ENCODE peak calls at places on chromosomes 11 and 22, in eight cellular contexts. I, G, Q, J, S, R, H and V are unnamed samples.

GRCh38 chr11:115042002-115042401 is 363.7 kb downstream of the NXPE2 start:
- DNase-seq in G (no peak), R (no peak), H (peak), Q (no peak), I (no peak), S (no peak), J (no peak), V (no peak)

GRCh38 chr11:47714554-47715081 is 551 bp downstream of the AGBL2 start:
- DNase-seq in G (no peak), I (peak), R (peak), S (peak), H (no peak), Q (no peak), J (no peak), V (peak)

GRCh38 chr11:33835143-33835878 is 56.6 kb downstream of the LMO2 start:
- DNase-seq in S (peak), I (peak), R (no peak), G (peak), H (no peak), Q (peak), J (no peak), V (peak)

GRCh38 chr22:26526165-26526564 is 13.9 kb upstream of the TFIP11 start:
- DNase-seq in I (no peak), S (no peak), H (no peak), G (no peak), R (no peak), J (no peak), Q (no peak), V (peak)

GRCh38 chr11:34345012-34345804 is 12.6 kb downstream of the ABTB2 start:
- DNase-seq in R (no peak), H (no peak), I (peak), S (peak), J (no peak), G (peak), Q (no peak), V (peak)

GRCh38 chr11:70307176-70307575 is 36.7 kb downstream of the PPFIA1 start:
- DNase-seq in Q (no peak), R (no peak), S (no peak), J (no peak), G (no peak), I (peak), H (no peak), V (peak)

GRCh38 chr22:24503137-24503850 is 8.2 kb downstream of the UPB1 start:
- DNase-seq in R (peak), H (no peak), I (peak), J (peak), G (peak), S (peak), Q (peak), V (peak)

GRCh38 chr11:2432628-2433071 is 11.7 kb downstream of the TRPM5 start:
- DNase-seq in R (no peak), I (no peak), Q (no peak), H (peak), S (no peak), G (no peak), J (no peak), V (no peak)

GRCh38 chr11:60658409-60658808 is 41.0 kb upstream of the MS4A8 start:
- DNase-seq in I (no peak), S (no peak), R (no peak), H (no peak), G (no peak), J (no peak), Q (no peak), V (no peak)